ENCODE peak calls at places on chromosome 2, in seven cellular contexts. One of them, this sample, is unnamed.

GRCh38 chr2:26477911-26478253 is at the start of gene OTOF:
- DNase-seq in HFF-Myc: peak; percentile 7
- DNase-seq in IMR-90: peak; percentile 68
- DNase-seq in mucosa of descending colon: peak; percentile 9
- DNase-seq in stimulated activated CD4-positive, alpha-beta T cell treated with anti-CD3 and anti-CD28 coated beads, Interleukin-1b, Interleukin-23, amount 100 ng/mL, for 4 hours: no peak
- DNase-seq in choroid plexus epithelial cell: peak; percentile 52
- DNase-seq in pulmonary artery endothelial cell: no peak
- DNase-seq in this sample: no peak

GRCh38 chr2:1659951-1660565 is 84.3 kb downstream of the PXDN start:
- DNase-seq in stimulated activated CD4-positive, alpha-beta T cell treated with anti-CD3 and anti-CD28 coated beads, Interleukin-1b, Interleukin-23, amount 100 ng/mL, for 4 hours: no peak
- DNase-seq in choroid plexus epithelial cell: no peak
- DNase-seq in mucosa of descending colon: peak; percentile 0
- DNase-seq in HFF-Myc: no peak
- DNase-seq in IMR-90: no peak
- DNase-seq in pulmonary artery endothelial cell: no peak
- DNase-seq in this sample: no peak

GRCh38 chr2:235533203-235533602 is 39.4 kb downstream of the AGAP1 start:
- DNase-seq in mucosa of descending colon: no peak
- DNase-seq in stimulated activated CD4-positive, alpha-beta T cell treated with anti-CD3 and anti-CD28 coated beads, Interleukin-1b, Interleukin-23, amount 100 ng/mL, for 4 hours: no peak
- DNase-seq in IMR-90: no peak
- DNase-seq in HFF-Myc: no peak
- DNase-seq in pulmonary artery endothelial cell: no peak
- DNase-seq in choroid plexus epithelial cell: no peak
- DNase-seq in this sample: no peak

GRCh38 chr2:173435574-173435973 is 80.9 kb downstream of the CDCA7 start:
- DNase-seq in stimulated activated CD4-positive, alpha-beta T cell treated with anti-CD3 and anti-CD28 coated beads, Interleukin-1b, Interleukin-23, amount 100 ng/mL, for 4 hours: no peak
- DNase-seq in HFF-Myc: no peak
- DNase-seq in mucosa of descending colon: no peak
- DNase-seq in pulmonary artery endothelial cell: no peak
- DNase-seq in IMR-90: no peak
- DNase-seq in choroid plexus epithelial cell: no peak
- DNase-seq in this sample: no peak

GRCh38 chr2:156309106-156309505 is 23.4 kb downstream of the NR4A2 start:
- DNase-seq in pulmonary artery endothelial cell: no peak
- DNase-seq in IMR-90: no peak
- DNase-seq in stimulated activated CD4-positive, alpha-beta T cell treated with anti-CD3 and anti-CD28 coated beads, Interleukin-1b, Interleukin-23, amount 100 ng/mL, for 4 hours: no peak
- DNase-seq in choroid plexus epithelial cell: no peak
- DNase-seq in mucosa of descending colon: no peak
- DNase-seq in HFF-Myc: no peak
- DNase-seq in this sample: no peak

GRCh38 chr2:105789745-105790466 is 45.2 kb downstream of the NCK2 start:
- DNase-seq in mucosa of descending colon: no peak
- DNase-seq in HFF-Myc: no peak
- DNase-seq in IMR-90: peak; percentile 74
- DNase-seq in stimulated activated CD4-positive, alpha-beta T cell treated with anti-CD3 and anti-CD28 coated beads, Interleukin-1b, Interleukin-23, amount 100 ng/mL, for 4 hours: peak; percentile 43
- DNase-seq in pulmonary artery endothelial cell: no peak
- DNase-seq in choroid plexus epithelial cell: no peak
- DNase-seq in this sample: peak; percentile 55

GRCh38 chr2:237171895-237172294 is 86.2 kb downstream of the COPS8 start:
- DNase-seq in mucosa of descending colon: no peak
- DNase-seq in pulmonary artery endothelial cell: no peak
- DNase-seq in HFF-Myc: no peak
- DNase-seq in IMR-90: peak; percentile 52
- DNase-seq in stimulated activated CD4-positive, alpha-beta T cell treated with anti-CD3 and anti-CD28 coated beads, Interleukin-1b, Interleukin-23, amount 100 ng/mL, for 4 hours: no peak
- DNase-seq in choroid plexus epithelial cell: no peak
- DNase-seq in this sample: no peak

GRCh38 chr2:173669271-173669853 is 295.8 kb downstream of the SP3 start:
- DNase-seq in stimulated activated CD4-positive, alpha-beta T cell treated with anti-CD3 and anti-CD28 coated beads, Interleukin-1b, Interleukin-23, amount 100 ng/mL, for 4 hours: no peak
- DNase-seq in mucosa of descending colon: no peak
- DNase-seq in IMR-90: peak; percentile 24
- DNase-seq in pulmonary artery endothelial cell: no peak
- DNase-seq in choroid plexus epithelial cell: peak; percentile 35
- DNase-seq in HFF-Myc: no peak
- DNase-seq in this sample: no peak

GRCh38 chr2:127859712-127860085 is 1.7 kb upstream of the POLR2D start:
- DNase-seq in stimulated activated CD4-positive, alpha-beta T cell treated with anti-CD3 and anti-CD28 coated beads, Interleukin-1b, Interleukin-23, amount 100 ng/mL, for 4 hours: peak; percentile 55
- DNase-seq in HFF-Myc: no peak
- DNase-seq in mucosa of descending colon: peak; percentile 86
- DNase-seq in choroid plexus epithelial cell: peak; percentile 9
- DNase-seq in pulmonary artery endothelial cell: no peak
- DNase-seq in IMR-90: no peak
- DNase-seq in this sample: peak; percentile 65

This sample was measured in activated T-cell treated with anti-CD3 and anti-CD28 coated beads, Interleukin-2, amount 50 U/mL, for 4 hours.